ENCODE peak calls at places on chromosome 18, in seven cellular contexts. X is fibroblast of lung; K is GM23338; W is CD4-positive, alpha-beta T cell; H is A549; F is aorta; E is heart right ventricle. V is an unnamed sample.

GRCh38 chr18:48885266-48885950 is 65.4 kb downstream of the SMAD7 start:
- DNase-seq in X (no peak), K (no peak), W (no peak), H (no peak), F (no peak), E (no peak), V (no peak)

GRCh38 chr18:26307161-26307773 is 81.0 kb downstream of the TAF4B start:
- DNase-seq in X (peak), K (peak), W (no peak), H (peak), F (no peak), E (no peak), V (no peak)

GRCh38 chr18:78528437-78529228 is 451.0 kb upstream of the SALL3 start:
- DNase-seq in X (no peak), K (no peak), W (no peak), H (no peak), F (no peak), E (no peak), V (no peak)

GRCh38 chr18:61554117-61554776 is 221.0 kb downstream of the CDH20 start:
- DNase-seq in X (no peak), K (peak), W (peak), H (no peak), F (peak), E (peak), V (no peak)

GRCh38 chr18:59846814-59847490 is 52.8 kb upstream of the PMAIP1 start:
- DNase-seq in X (peak), K (peak), W (no peak), H (no peak), F (no peak), E (no peak), V (no peak)

GRCh38 chr18:13382990-13383821 is 164.6 kb downstream of the LDLRAD4 start:
- DNase-seq in X (no peak), K (no peak), W (peak), H (no peak), F (no peak), E (no peak), V (no peak)

GRCh38 chr18:62790836-62791772 is 75.8 kb downstream of the PHLPP1 start:
- DNase-seq in X (peak), K (no peak), W (no peak), H (no peak), F (no peak), E (no peak), V (peak)

GRCh38 chr18:3262234-3263171 is 570 bp downstream of the MYL12B start:
- DNase-seq in X (no peak), K (peak), W (peak), H (no peak), F (no peak), E (no peak), V (peak)

GRCh38 chr18:14959550-14959949 is 211.6 kb downstream of the ANKRD30B start:
- DNase-seq in X (no peak), K (no peak), W (no peak), H (no peak), F (no peak), E (no peak), V (no peak)

GRCh38 chr18:59055345-59056032 is 84.2 kb upstream of the SEC11C start:
- DNase-seq in X (peak), K (peak), W (no peak), H (no peak), F (no peak), E (no peak), V (no peak)

GRCh38 chr18:43893001-43893637 is 615.8 kb upstream of the SYT4 start:
- DNase-seq in X (peak), K (no peak), W (no peak), H (no peak), F (no peak), E (no peak), V (no peak)

GRCh38 chr18:13219576-13219975 is 1.0 kb downstream of the LDLRAD4 start:
- DNase-seq in X (no peak), K (no peak), W (no peak), H (no peak), F (no peak), E (no peak), V (no peak)

GRCh38 chr18:58257461-58257860 is 213.4 kb downstream of the NEDD4L start:
- DNase-seq in X (peak), K (no peak), W (no peak), H (no peak), F (no peak), E (no peak), V (no peak)

GRCh38 chr18:3869848-3870247 is 419.9 kb downstream of the TGIF1 start:
- DNase-seq in X (peak), K (peak), W (no peak), H (peak), F (no peak), E (no peak), V (no peak)

GRCh38 chr18:28236487-28236886 is 59.6 kb upstream of the CDH2 start:
- DNase-seq in X (no peak), K (no peak), W (no peak), H (no peak), F (no peak), E (no peak), V (no peak)

GRCh38 chr18:47215554-47216138 is 35.8 kb downstream of the SKOR2 start:
- DNase-seq in X (peak), K (peak), W (no peak), H (peak), F (no peak), E (no peak), V (no peak)

GRCh38 chr18:32389191-32389590 is 81.5 kb downstream of the GAREM1 start:
- DNase-seq in X (no peak), K (no peak), W (no peak), H (no peak), F (no peak), E (no peak), V (no peak)

GRCh38 chr18:23885750-23886149 is 128.8 kb upstream of the TTC39C start:
- DNase-seq in X (no peak), K (no peak), W (no peak), H (no peak), F (no peak), E (no peak), V (no peak)

GRCh38 chr18:27860011-27860410 is 316.9 kb downstream of the CDH2 start:
- DNase-seq in X (no peak), K (no peak), W (no peak), H (no peak), F (no peak), E (no peak), V (no peak)

GRCh38 chr18:36476433-36476832 is 178.9 kb downstream of the FHOD3 start:
- DNase-seq in X (no peak), K (no peak), W (no peak), H (no peak), F (no peak), E (no peak), V (no peak)

GRCh38 chr18:79489048-79489899 is 93.5 kb downstream of the NFATC1 start:
- DNase-seq in X (no peak), K (no peak), W (no peak), H (no peak), F (peak), E (peak), V (no peak)

GRCh38 chr18:25786778-25787177 is 303.6 kb downstream of the SS18 start:
- DNase-seq in X (peak), K (no peak), W (no peak), H (no peak), F (no peak), E (no peak), V (no peak)

GRCh38 chr18:45962866-45963265 is 4.3 kb downstream of the EPG5 start:
- DNase-seq in X (peak), K (no peak), W (no peak), H (no peak), F (no peak), E (no peak), V (no peak)

GRCh38 chr18:61448316-61448715 is 115.1 kb downstream of the CDH20 start:
- DNase-seq in X (no peak), K (no peak), W (no peak), H (no peak), F (no peak), E (no peak), V (no peak)

GRCh38 chr18:24736686-24737085 is 276.2 kb downstream of the HRH4 start:
- DNase-seq in X (no peak), K (no peak), W (no peak), H (no peak), F (no peak), E (no peak), V (no peak)

GRCh38 chr18:957829-958228 is 53.2 kb downstream of the ADCYAP1 start:
- DNase-seq in X (no peak), K (no peak), W (no peak), H (no peak), F (no peak), E (no peak), V (no peak)

GRCh38 chr18:77520767-77521166 is 271.1 kb downstream of the GALR1 start:
- DNase-seq in X (no peak), K (no peak), W (no peak), H (no peak), F (no peak), E (no peak), V (no peak)

GRCh38 chr18:77526962-77527361 is 277.3 kb downstream of the GALR1 start:
- DNase-seq in X (no peak), K (no peak), W (no peak), H (no peak), F (no peak), E (no peak), V (no peak)

GRCh38 chr18:77517901-77518300 is 268.3 kb downstream of the GALR1 start:
- DNase-seq in X (no peak), K (no peak), W (no peak), H (no peak), F (no peak), E (no peak), V (no peak)

GRCh38 chr18:77524909-77525308 is 275.3 kb downstream of the GALR1 start:
- DNase-seq in X (no peak), K (no peak), W (no peak), H (no peak), F (no peak), E (no peak), V (no peak)

GRCh38 chr18:77522031-77522675 is 272.5 kb downstream of the GALR1 start:
- DNase-seq in X (no peak), K (no peak), W (no peak), H (no peak), F (no peak), E (no peak), V (no peak)
- H3K27ac ChIP-seq in X (no peak), K (no peak), W (no peak), H (no peak), F (no peak), E (no peak), V (no peak)

DNA sequence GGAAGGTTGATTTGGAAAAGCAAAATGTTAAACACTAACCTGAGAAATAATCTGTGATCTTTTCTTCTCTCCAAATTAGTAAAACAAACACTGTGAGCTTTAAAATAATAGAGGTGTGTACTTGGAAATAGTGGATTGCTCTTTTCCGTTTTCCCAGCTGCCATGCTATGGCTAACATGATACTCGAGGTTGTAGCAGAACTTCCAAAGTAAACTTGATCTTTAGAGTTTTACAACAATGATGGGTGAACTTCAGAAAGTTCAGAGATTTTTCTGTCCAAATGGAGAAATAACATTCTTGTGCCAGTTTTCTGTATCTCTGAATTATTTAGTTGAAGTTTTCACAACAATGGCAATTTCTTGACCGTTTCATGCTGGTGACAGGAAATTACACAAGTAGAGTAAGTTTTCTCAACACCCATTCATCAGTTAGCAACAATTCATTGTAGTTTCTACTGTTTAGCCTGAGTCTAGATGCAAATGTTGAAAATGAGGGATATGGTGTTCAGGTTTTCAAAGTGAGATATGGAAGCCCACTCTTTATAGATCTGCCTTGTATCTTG is 135.3 kb upstream of the CTAGE1 start:
- DNase-seq in X (no peak), K (no peak), W (no peak), H (no peak), F (no peak), E (no peak), V (no peak)
- H3K27ac ChIP-seq in X (no peak), K (no peak), W (no peak), H (no peak), F (no peak), E (no peak), V (no peak)

DNA sequence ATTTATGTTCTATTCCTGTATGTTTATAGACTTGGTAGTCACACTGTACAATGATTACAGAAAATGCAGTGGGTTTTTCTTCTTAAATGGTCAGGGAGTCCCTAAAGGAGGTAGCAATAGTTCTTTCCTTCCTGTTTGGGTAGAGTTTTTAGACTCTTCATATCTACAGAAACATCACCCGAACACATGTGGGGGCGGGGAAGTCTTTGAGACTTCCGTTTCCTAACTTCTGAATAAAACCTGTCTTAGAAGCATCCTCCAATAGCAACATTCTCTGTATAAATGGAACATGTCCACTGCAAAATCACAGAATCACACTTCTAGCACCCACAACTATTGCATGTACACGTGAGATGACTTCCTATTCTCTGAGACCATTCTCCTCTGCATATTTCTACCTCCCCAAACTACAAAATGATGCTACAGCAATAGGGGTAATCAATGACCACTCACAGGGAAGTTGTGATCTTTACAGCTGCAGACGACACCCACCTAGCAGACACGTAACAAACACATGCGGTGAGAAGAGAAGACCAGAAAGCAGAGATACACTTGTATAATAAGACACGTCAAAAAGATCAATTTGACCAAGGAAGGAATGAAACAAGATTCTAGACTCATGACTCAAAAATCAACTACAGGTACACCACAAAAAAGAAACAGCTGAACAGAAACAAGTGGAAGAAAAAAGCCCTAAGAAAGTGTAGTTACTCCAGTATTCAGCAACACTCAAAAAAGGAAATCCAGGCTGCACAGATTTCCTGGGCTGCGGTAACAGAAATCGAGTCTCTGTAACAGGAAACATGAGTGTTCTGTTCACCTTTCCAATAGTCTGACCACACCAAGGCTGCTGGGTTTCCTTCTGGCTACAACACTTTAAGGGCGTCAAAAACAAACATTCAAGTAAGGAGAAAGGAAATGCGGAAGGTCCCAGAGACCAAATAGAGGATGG is 120.4 kb downstream of the ZNF516 start:
- DNase-seq in X (no peak), K (no peak), W (peak), H (no peak), F (no peak), E (no peak), V (no peak)
- H3K27ac ChIP-seq in X (no peak), K (no peak), W (no peak), H (no peak), F (no peak), E (no peak), V (no peak)

DNA sequence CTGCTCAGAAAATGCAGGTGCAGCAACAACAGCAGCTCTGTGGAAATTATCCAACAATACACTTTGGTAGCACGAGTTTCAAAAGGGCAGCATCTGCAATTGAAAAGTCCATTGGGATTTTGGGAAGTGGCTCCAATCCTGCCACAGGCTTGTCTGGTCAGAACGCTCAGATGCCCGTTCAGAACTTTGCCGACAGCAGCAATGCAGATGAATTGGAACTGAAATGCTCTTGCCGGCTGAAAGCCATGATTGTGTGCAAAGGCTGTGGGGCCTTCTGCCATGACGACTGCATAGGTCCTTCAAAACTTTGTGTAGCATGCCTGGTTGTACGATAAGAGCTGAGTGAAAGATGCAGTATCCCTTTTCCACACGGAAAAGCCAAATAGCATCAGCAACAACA is 168.2 kb downstream of the ASXL3 start:
- DNase-seq in X (no peak), K (no peak), W (no peak), H (no peak), F (no peak), E (no peak), V (peak)
- H3K27ac ChIP-seq in X (no peak), K (no peak), W (no peak), H (no peak), F (no peak), E (no peak), V (no peak)

V was measured in caudate nucleus.